ENCODE peak calls at places on chromosomes 3 and 15, in nine cellular contexts. A is keratinocyte, S is colonic mucosa, Z is mesendoderm, V is endodermal cell, F is mesenchymal stem cell, B is GM23248, K is PC-3, W is endothelial cell of umbilical vein. Y is an unnamed sample.

GRCh38 chr3:33789183-33789954 is 9.1 kb upstream of the PDCD6IP start:
- DNase-seq in A (no peak), S (no peak), Z (peak), V (peak), F (no peak), B (no peak), K (no peak), W (no peak), Y (peak)

GRCh38 chr3:60053518-60054265 is 1003.9 kb upstream of the CFAP20DC start:
- DNase-seq in A (peak), S (no peak), Z (peak), V (no peak), F (no peak), B (peak), K (peak), W (no peak), Y (no peak)

GRCh38 chr15:80695099-80695910 is at the start of gene ABHD17C:
- DNase-seq in A (no peak), S (peak), Z (peak), V (peak), F (peak), B (peak), K (peak), W (peak), Y (peak)

GRCh38 chr15:89143503-89144162 is 55.4 kb downstream of the ABHD2 start:
- DNase-seq in A (no peak), S (no peak), Z (no peak), V (no peak), F (no peak), B (peak), K (peak), W (peak), Y (no peak)

GRCh38 chr3:38538773-38539353 is 42.7 kb downstream of the EXOG start:
- DNase-seq in A (no peak), S (no peak), Z (no peak), V (no peak), F (no peak), B (no peak), K (no peak), W (no peak), Y (no peak)

GRCh38 chr15:66650433-66650832 is 51.6 kb upstream of the SMAD6 start:
- DNase-seq in A (no peak), S (no peak), Z (no peak), V (no peak), F (peak), B (peak), K (no peak), W (peak), Y (no peak)

GRCh38 chr15:31306036-31306425 is 20.6 kb upstream of the KLF13 start:
- DNase-seq in A (no peak), S (no peak), Z (no peak), V (no peak), F (no peak), B (no peak), K (no peak), W (no peak), Y (no peak)

GRCh38 chr3:78734048-78734637 is 1033.7 kb downstream of the ROBO1 start:
- DNase-seq in A (no peak), S (no peak), Z (no peak), V (no peak), F (peak), B (peak), K (peak), W (no peak), Y (no peak)

GRCh38 chr3:178036745-178037144 is 499.5 kb upstream of the KCNMB2 start:
- DNase-seq in A (no peak), S (no peak), Z (no peak), V (no peak), F (no peak), B (peak), K (no peak), W (no peak), Y (no peak)

GRCh38 chr15:63610209-63610841 is 13.1 kb downstream of the FBXL22 start:
- DNase-seq in A (no peak), S (peak), Z (peak), V (peak), F (peak), B (peak), K (peak), W (peak), Y (peak)

GRCh38 chr15:68817304-68818087 is 3.2 kb downstream of the ANP32A start:
- DNase-seq in A (no peak), S (peak), Z (peak), V (peak), F (peak), B (peak), K (peak), W (peak), Y (peak)

GRCh38 chr3:139937674-139938279 is 2.8 kb downstream of the CLSTN2 start:
- DNase-seq in A (no peak), S (peak), Z (peak), V (peak), F (peak), B (peak), K (peak), W (peak), Y (peak)

GRCh38 chr3:15823092-15823491 is 25.3 kb upstream of the ANKRD28 start:
- DNase-seq in A (no peak), S (no peak), Z (no peak), V (peak), F (no peak), B (no peak), K (no peak), W (no peak), Y (peak)

GRCh38 chr3:110493752-110494151 is 577.9 kb upstream of the NECTIN3 start:
- DNase-seq in A (no peak), S (no peak), Z (no peak), V (no peak), F (peak), B (no peak), K (no peak), W (no peak), Y (no peak)

GRCh38 chr15:73573572-73573971 is 59.6 kb downstream of the NPTN start:
- DNase-seq in A (no peak), S (peak), Z (no peak), V (no peak), F (peak), B (peak), K (peak), W (peak), Y (no peak)

GRCh38 chr3:120839120-120839519 is 68.9 kb upstream of the STXBP5L start:
- DNase-seq in A (no peak), S (no peak), Z (no peak), V (no peak), F (no peak), B (no peak), K (no peak), W (no peak), Y (no peak)

GRCh38 chr15:74442063-74442462 is 8.3 kb upstream of the SEMA7A start:
- DNase-seq in A (no peak), S (no peak), Z (no peak), V (no peak), F (no peak), B (no peak), K (no peak), W (no peak), Y (no peak)

GRCh38 chr3:188620752-188621151 is 466.8 kb downstream of the LPP start:
- DNase-seq in A (no peak), S (no peak), Z (no peak), V (no peak), F (no peak), B (no peak), K (no peak), W (no peak), Y (no peak)

GRCh38 chr3:80999481-80999880 is 762.0 kb downstream of the GBE1 start:
- DNase-seq in A (no peak), S (no peak), Z (no peak), V (no peak), F (no peak), B (no peak), K (no peak), W (no peak), Y (no peak)

GRCh38 chr15:74387988-74388955 is 20.8 kb upstream of the CYP11A1 start:
- DNase-seq in A (no peak), S (no peak), Z (peak), V (peak), F (no peak), B (no peak), K (no peak), W (no peak), Y (peak)

GRCh38 chr15:68192117-68192516 is 13.0 kb downstream of the CALML4 start:
- DNase-seq in A (no peak), S (no peak), Z (no peak), V (peak), F (no peak), B (no peak), K (no peak), W (no peak), Y (no peak)

GRCh38 chr15:67879440-67880129 is 39.7 kb upstream of the RNU6-1 start:
- DNase-seq in A (no peak), S (no peak), Z (no peak), V (no peak), F (no peak), B (no peak), K (no peak), W (no peak), Y (no peak)

GRCh38 chr3:105752791-105753415 is 115.9 kb downstream of the CBLB start:
- DNase-seq in A (no peak), S (no peak), Z (peak), V (no peak), F (peak), B (peak), K (peak), W (no peak), Y (no peak)

GRCh38 chr15:85639752-85640381 is 154.9 kb downstream of the KLHL25 start:
- DNase-seq in A (no peak), S (no peak), Z (no peak), V (no peak), F (peak), B (peak), K (peak), W (no peak), Y (no peak)

GRCh38 chr15:73380661-73381060 is 11.9 kb upstream of the HCN4 start:
- DNase-seq in A (no peak), S (no peak), Z (no peak), V (no peak), F (no peak), B (no peak), K (no peak), W (no peak), Y (no peak)

GRCh38 chr3:66425032-66425431 is 75.8 kb downstream of the LRIG1 start:
- DNase-seq in A (no peak), S (no peak), Z (no peak), V (no peak), F (no peak), B (no peak), K (no peak), W (no peak), Y (no peak)

GRCh38 chr3:14487821-14488220 is 52.3 kb downstream of the GRIP2 start:
- DNase-seq in A (no peak), S (no peak), Z (no peak), V (no peak), F (no peak), B (no peak), K (no peak), W (no peak), Y (no peak)

GRCh38 chr3:194687638-194688206 is 2.0 kb downstream of the FAM43A start:
- DNase-seq in A (no peak), S (peak), Z (peak), V (peak), F (peak), B (peak), K (peak), W (no peak), Y (peak)

GRCh38 chr15:73375755-73376305 is 7.1 kb upstream of the HCN4 start:
- DNase-seq in A (no peak), S (no peak), Z (peak), V (no peak), F (no peak), B (no peak), K (peak), W (no peak), Y (no peak)

GRCh38 chr15:49990835-49991540 is 128.0 kb downstream of the ATP8B4 start:
- DNase-seq in A (no peak), S (no peak), Z (no peak), V (no peak), F (peak), B (peak), K (no peak), W (no peak), Y (no peak)

GRCh38 chr3:10855871-10856662 is 40.0 kb downstream of the SLC6A11 start:
- DNase-seq in A (no peak), S (no peak), Z (peak), V (peak), F (no peak), B (peak), K (no peak), W (no peak), Y (peak)

GRCh38 chr3:191008074-191008473 is 145.6 kb upstream of the GMNC start:
- DNase-seq in A (no peak), S (no peak), Z (no peak), V (no peak), F (no peak), B (no peak), K (no peak), W (no peak), Y (no peak)

GRCh38 chr3:150349314-150350097 is 58.6 kb upstream of the TSC22D2 start:
- DNase-seq in A (no peak), S (no peak), Z (peak), V (peak), F (no peak), B (peak), K (no peak), W (no peak), Y (peak)

GRCh38 chr3:150345021-150345538 is 63.0 kb upstream of the TSC22D2 start:
- DNase-seq in A (peak), S (peak), Z (peak), V (peak), F (peak), B (peak), K (peak), W (no peak), Y (peak)

GRCh38 chr3:150346956-150347863 is 60.9 kb upstream of the TSC22D2 start:
- DNase-seq in A (no peak), S (no peak), Z (no peak), V (no peak), F (no peak), B (peak), K (peak), W (no peak), Y (no peak)

GRCh38 chr3:150351398-150351797 is 56.7 kb upstream of the TSC22D2 start:
- DNase-seq in A (peak), S (no peak), Z (no peak), V (no peak), F (no peak), B (no peak), K (no peak), W (peak), Y (no peak)

DNA sequence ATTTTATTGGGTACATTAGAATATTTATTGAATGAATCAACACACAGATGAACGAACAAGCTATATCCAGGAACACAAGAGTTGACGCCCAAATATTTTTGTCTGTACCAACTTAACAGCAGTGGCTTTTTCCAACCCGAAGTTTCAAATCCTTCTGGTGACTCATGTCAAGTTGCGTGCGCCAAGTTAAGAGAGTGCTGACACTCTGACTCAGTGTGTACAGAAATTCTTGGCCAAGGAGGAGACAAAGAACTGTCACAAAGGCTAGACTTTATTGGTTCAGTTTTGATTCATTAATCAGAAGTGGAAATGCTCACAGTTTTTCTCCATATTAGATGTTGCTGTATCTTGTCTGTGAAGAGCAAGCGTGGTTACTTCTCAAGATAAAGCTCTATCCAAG is 59.6 kb upstream of the TSC22D2 start:
- DNase-seq in A (peak), S (no peak), Z (no peak), V (no peak), F (peak), B (peak), K (peak), W (peak), Y (no peak)
- H3K9ac ChIP-seq in A (peak), S (no peak), Z (no peak), V (no peak), F (peak), B (peak), K (peak), W (peak), Y (no peak)

GRCh38 chr3:47007482-47008257 is 28.2 kb downstream of the NBEAL2 start:
- DNase-seq in A (no peak), S (peak), Z (no peak), V (no peak), F (no peak), B (no peak), K (no peak), W (no peak), Y (no peak)
- H3K9ac ChIP-seq in A (no peak), S (no peak), Z (no peak), V (no peak), F (no peak), B (no peak), K (no peak), W (no peak), Y (no peak)

GRCh38 chr15:70647396-70647795 is 116.0 kb downstream of the UACA start:
- DNase-seq in A (no peak), S (no peak), Z (no peak), V (no peak), F (no peak), B (no peak), K (no peak), W (peak), Y (no peak)

GRCh38 chr15:70643106-70643782 is 120.1 kb downstream of the UACA start:
- DNase-seq in A (no peak), S (no peak), Z (no peak), V (no peak), F (no peak), B (peak), K (no peak), W (no peak), Y (no peak)

GRCh38 chr15:70646169-70646568 is 117.2 kb downstream of the UACA start:
- DNase-seq in A (no peak), S (no peak), Z (peak), V (no peak), F (no peak), B (no peak), K (no peak), W (no peak), Y (no peak)

DNA sequence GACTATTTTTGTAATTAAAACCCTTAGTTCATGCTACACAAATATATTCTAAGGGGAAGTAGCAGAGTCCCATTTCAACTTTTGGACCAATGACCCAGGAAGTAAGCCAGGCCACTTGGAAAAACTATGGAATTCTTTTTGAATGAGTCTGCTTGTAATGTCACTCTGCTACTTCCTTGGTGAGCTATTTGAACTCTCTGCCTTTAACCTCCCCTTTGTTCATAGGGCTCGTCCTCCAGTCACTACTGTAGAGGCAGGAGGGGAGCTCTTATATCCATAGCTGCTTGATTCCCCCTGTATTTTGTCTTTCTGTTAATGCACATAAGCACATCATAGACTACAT is 119.6 kb downstream of the UACA start:
- DNase-seq in A (no peak), S (no peak), Z (peak), V (no peak), F (peak), B (peak), K (peak), W (no peak), Y (no peak)
- H3K9ac ChIP-seq in A (no peak), S (no peak), Z (no peak), V (no peak), F (no peak), B (no peak), K (no peak), W (no peak), Y (no peak)

GRCh38 chr15:96334017-96334704 is 3.7 kb downstream of the NR2F2 start:
- DNase-seq in A (no peak), S (peak), Z (no peak), V (peak), F (peak), B (no peak), K (peak), W (peak), Y (peak)
- H3K9ac ChIP-seq in A (peak), S (peak), Z (no peak), V (no peak), F (peak), B (peak), K (peak), W (peak), Y (peak)

GRCh38 chr3:49171119-49171774 is at the start of gene KLHDC8B:
- DNase-seq in A (no peak), S (peak), Z (peak), V (peak), F (peak), B (peak), K (peak), W (peak), Y (peak)

GRCh38 chr3:49173792-49174170 is 2.4 kb downstream of the KLHDC8B start:
- DNase-seq in A (no peak), S (no peak), Z (peak), V (no peak), F (peak), B (no peak), K (no peak), W (no peak), Y (peak)

GRCh38 chr3:49173116-49173791 is 1.9 kb downstream of the KLHDC8B start:
- DNase-seq in A (no peak), S (no peak), Z (peak), V (peak), F (peak), B (no peak), K (no peak), W (peak), Y (peak)

GRCh38 chr3:49171775-49172500 is 540 bp downstream of the KLHDC8B start:
- DNase-seq in A (no peak), S (no peak), Z (no peak), V (no peak), F (peak), B (peak), K (no peak), W (no peak), Y (no peak)

DNA sequence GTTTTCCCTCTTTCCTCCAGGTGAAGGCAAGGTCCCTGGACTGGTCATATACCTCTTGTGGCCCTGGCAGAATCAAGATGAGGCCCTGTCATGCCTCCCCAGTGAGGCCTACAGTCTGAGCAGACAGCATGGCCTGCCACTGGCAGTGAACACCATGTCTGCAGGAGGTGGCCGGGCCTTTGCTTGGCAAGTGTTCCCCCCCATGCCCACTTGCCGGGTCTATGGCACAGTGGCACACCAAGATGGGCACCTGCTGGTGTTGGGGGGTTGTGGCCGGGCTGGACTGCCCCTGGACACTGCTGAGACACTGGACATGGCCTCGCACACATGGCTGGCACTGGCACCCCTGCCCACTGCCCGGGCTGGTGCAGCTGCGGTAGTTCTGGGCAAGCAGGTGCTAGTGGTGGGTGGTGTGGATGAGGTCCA is 1.2 kb downstream of the KLHDC8B start:
- DNase-seq in A (no peak), S (no peak), Z (no peak), V (no peak), F (no peak), B (peak), K (no peak), W (peak), Y (no peak)
- H3K9ac ChIP-seq in A (no peak), S (peak), Z (peak), V (no peak), F (peak), B (peak), K (no peak), W (no peak), Y (no peak)

DNA sequence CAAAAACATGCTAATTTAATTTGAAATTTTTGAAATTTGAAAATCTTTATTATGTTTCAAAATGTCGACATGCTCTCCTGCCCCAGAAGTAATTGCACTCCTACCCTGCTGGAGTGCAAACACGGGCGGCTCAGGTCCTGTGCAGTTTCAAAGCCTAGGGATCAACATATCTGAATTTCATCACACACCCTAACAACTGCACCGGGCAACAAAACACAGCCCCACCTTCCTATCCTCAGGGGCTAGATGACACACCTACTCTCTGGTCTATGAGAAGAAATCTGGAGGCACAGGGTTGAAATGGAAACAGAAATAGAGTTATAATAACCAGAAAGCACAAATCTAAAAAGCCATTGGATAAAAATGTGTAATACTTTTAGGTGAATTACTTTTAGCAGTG is 61.4 kb downstream of the BFSP2 start:
- DNase-seq in A (no peak), S (no peak), Z (no peak), V (no peak), F (no peak), B (no peak), K (peak), W (no peak), Y (no peak)
- H3K9ac ChIP-seq in A (no peak), S (no peak), Z (no peak), V (no peak), F (no peak), B (no peak), K (no peak), W (no peak), Y (no peak)